ENCODE peak calls at places on chromosomes 4 and X, in four cellular contexts. R, G, I and L are unnamed samples.

GRCh38 chrX:124228849-124229248 is 103.6 kb upstream of the TEX13D start:
- DNase-seq in R (no peak), G (no peak), I (no peak), L (no peak)

GRCh38 chr4:88054909-88055308 is 47.5 kb downstream of the PKD2 start:
- DNase-seq in R (no peak), G (no peak), I (peak), L (peak)

GRCh38 chr4:7124643-7125442 is 57.0 kb upstream of the GRPEL1 start:
- DNase-seq in R (no peak), G (peak), I (peak), L (peak)

GRCh38 chrX:19886888-19887531 is 390 bp downstream of the SH3KBP1 start:
- DNase-seq in R (no peak), G (no peak), I (no peak), L (no peak)

GRCh38 chr4:39390603-39391002 is 16.1 kb upstream of the KLB start:
- DNase-seq in R (no peak), G (no peak), I (no peak), L (no peak)

GRCh38 chrX:66635360-66635759 is 3.5 kb downstream of the EDA2R start:
- DNase-seq in R (no peak), G (no peak), I (no peak), L (no peak)

GRCh38 chr4:165600959-165601674 is 222.3 kb downstream of the CPE start:
- DNase-seq in R (no peak), G (no peak), I (no peak), L (no peak)

GRCh38 chr4:80417019-80417418 is 81.5 kb downstream of the CFAP299 start:
- DNase-seq in R (no peak), G (no peak), I (no peak), L (no peak)

GRCh38 chrX:104565791-104566687 is at the start of gene IL1RAPL2:
- DNase-seq in R (no peak), G (peak), I (no peak), L (peak)

GRCh38 chr4:184792950-184793555 is 32.7 kb downstream of the ACSL1 start:
- DNase-seq in R (peak), G (no peak), I (peak), L (no peak)

GRCh38 chrX:134459683-134460004 is 321 bp upstream of the HPRT1 start:
- DNase-seq in R (no peak), G (no peak), I (no peak), L (no peak)

GRCh38 chrX:130746077-130746476 is 156.9 kb downstream of the ENOX2 start:
- DNase-seq in R (no peak), G (no peak), I (no peak), L (no peak)

GRCh38 chrX:14673764-14674163 is 144.4 kb downstream of the GLRA2 start:
- DNase-seq in R (no peak), G (peak), I (peak), L (peak)

GRCh38 chr4:87150498-87151261 is 69.7 kb downstream of the KLHL8 start:
- DNase-seq in R (no peak), G (peak), I (peak), L (peak)

GRCh38 chr4:181756451-181756850 is 486.8 kb upstream of the TENM3 start:
- DNase-seq in R (no peak), G (no peak), I (no peak), L (no peak)

GRCh38 chrX:79231662-79232061 is 87.2 kb downstream of the GPR174 start:
- DNase-seq in R (no peak), G (no peak), I (no peak), L (no peak)

GRCh38 chr4:48963042-48963679 is 22.9 kb upstream of the CWH43 start:
- DNase-seq in R (peak), G (peak), I (peak), L (peak)

GRCh38 chrX:69031971-69032391 is 133.3 kb downstream of the PJA1 start:
- DNase-seq in R (no peak), G (no peak), I (no peak), L (no peak)

GRCh38 chrX:83529950-83530349 is 21.9 kb downstream of the POU3F4 start:
- DNase-seq in R (no peak), G (no peak), I (no peak), L (no peak)

GRCh38 chr4:7761312-7761711 is 178.3 kb downstream of the AFAP1 start:
- DNase-seq in R (no peak), G (no peak), I (no peak), L (no peak)

GRCh38 chrX:130170752-130171445 is 863 bp upstream of the RAB33A start:
- DNase-seq in R (peak), G (peak), I (no peak), L (peak)

GRCh38 chr4:159547645-159548308 is 444.9 kb downstream of the RAPGEF2 start:
- DNase-seq in R (no peak), G (no peak), I (no peak), L (no peak)

GRCh38 chr4:53905935-53906377 is 158.4 kb downstream of the CHIC2 start:
- DNase-seq in R (no peak), G (no peak), I (peak), L (peak)

GRCh38 chr4:173264245-173264959 is 69.8 kb downstream of the HMGB2 start:
- DNase-seq in R (no peak), G (peak), I (no peak), L (peak)

GRCh38 chr4:69832326-69833030 is 27.5 kb downstream of the SULT1E1 start:
- DNase-seq in R (no peak), G (no peak), I (no peak), L (no peak)

GRCh38 chr4:102546635-102547034 is 45.5 kb downstream of the NFKB1 start:
- DNase-seq in R (no peak), G (no peak), I (no peak), L (no peak)

GRCh38 chr4:109673303-109673702 is 29.9 kb downstream of the CASP6 start:
- DNase-seq in R (no peak), G (no peak), I (no peak), L (peak)

GRCh38 chr4:158669310-158669709 is 2.4 kb downstream of the C4orf46 start:
- DNase-seq in R (no peak), G (no peak), I (no peak), L (no peak)

GRCh38 chrX:18353931-18354368 is 538 bp downstream of the SCML2 start:
- DNase-seq in R (peak), G (no peak), I (no peak), L (no peak)